ENCODE peak calls at places on chromosomes 11 and 22, in four cellular contexts. C is GM10248, V is RWPE1, D is AG09309. X is an unnamed sample.

GRCh38 chr11:120867988-120868387 is 155.9 kb upstream of the TBCEL start:
- DNase-seq in V (peak), D (no peak), C (no peak), X (no peak)

GRCh38 chr11:19968860-19969259 is 191.4 kb downstream of the DBX1 start:
- DNase-seq in C (no peak), D (no peak), V (no peak), X (no peak)

GRCh38 chr11:46345131-46345597 is 2.1 kb upstream of the DGKZ start:
- DNase-seq in V (peak), D (no peak), C (peak), X (peak)

GRCh38 chr22:40056163-40056958 is 61.6 kb downstream of the FAM83F start:
- DNase-seq in V (no peak), D (no peak), C (no peak), X (no peak)

GRCh38 chr22:37210041-37210803 is 2.1 kb downstream of the SSTR3 start:
- DNase-seq in D (no peak), V (no peak), C (no peak), X (no peak)

GRCh38 chr22:50310949-50311444 is 3.6 kb upstream of the PLXNB2 start:
- DNase-seq in C (no peak), D (no peak), V (no peak), X (no peak)

GRCh38 chr11:86608251-86608799 is 64.1 kb downstream of the ME3 start:
- DNase-seq in D (peak), V (peak), C (peak), X (peak)

GRCh38 chr11:115587718-115588342 is 83.6 kb upstream of the CADM1 start:
- DNase-seq in C (no peak), D (no peak), V (no peak), X (no peak)

GRCh38 chr11:34773826-34774225 is 142.4 kb downstream of the APIP start:
- DNase-seq in D (no peak), V (no peak), C (no peak), X (no peak)

GRCh38 chr22:20464096-20464614 is 26.5 kb upstream of the SCARF2 start:
- DNase-seq in C (peak), V (no peak), D (no peak), X (peak)

GRCh38 chr11:134743809-134744195 is 331.8 kb upstream of the B3GAT1 start:
- DNase-seq in D (no peak), C (no peak), V (no peak), X (no peak)
- TF ChIP-seq CTCF in D (no peak), C (no peak), V (no peak), X (no peak)

GRCh38 chr11:126570489-126570888 is 215.0 kb downstream of the ST3GAL4 start:
- DNase-seq in C (no peak), V (no peak), D (no peak), X (no peak)

GRCh38 chr11:126578021-126578420 is 222.5 kb downstream of the ST3GAL4 start:
- DNase-seq in V (no peak), C (no peak), D (no peak), X (no peak)

GRCh38 chr11:126578426-126578825 is 222.9 kb downstream of the ST3GAL4 start:
- DNase-seq in C (no peak), D (no peak), V (no peak), X (no peak)

GRCh38 chr11:126575849-126576248 is 220.4 kb downstream of the ST3GAL4 start:
- DNase-seq in C (no peak), D (no peak), V (no peak), X (no peak)

GRCh38 chr11:126573325-126574076 is 218.0 kb downstream of the ST3GAL4 start:
- DNase-seq in D (no peak), V (no peak), C (no peak), X (no peak)
- TF ChIP-seq CTCF in D (peak), V (no peak), C (no peak), X (no peak)

GRCh38 chr11:3046190-3046589 is 11.0 kb downstream of the CARS1 start:
- DNase-seq in C (no peak), D (no peak), V (no peak), X (no peak)
- TF ChIP-seq CTCF in C (no peak), D (peak), V (no peak), X (peak)

GRCh38 chr11:71329731-71330130 is 77.4 kb upstream of the SHANK2 start:
- DNase-seq in C (no peak), D (no peak), V (no peak), X (no peak)
- TF ChIP-seq CTCF in C (no peak), D (no peak), V (no peak), X (no peak)

GRCh38 chr11:41459602-41460405 is at the start of gene LRRC4C:
- DNase-seq in C (no peak), V (no peak), D (no peak), X (no peak)

GRCh38 chr11:41457216-41458014 is 2.0 kb downstream of the LRRC4C start:
- DNase-seq in V (no peak), D (no peak), C (no peak), X (no peak)

GRCh38 chr11:41456288-41456687 is 3.2 kb downstream of the LRRC4C start:
- DNase-seq in D (no peak), V (no peak), C (no peak), X (no peak)

GRCh38 chr11:41461057-41461681 is 1.7 kb upstream of the LRRC4C start:
- DNase-seq in C (no peak), V (peak), D (no peak), X (no peak)
- TF ChIP-seq CTCF in C (peak), V (peak), D (peak), X (peak)

DNA sequence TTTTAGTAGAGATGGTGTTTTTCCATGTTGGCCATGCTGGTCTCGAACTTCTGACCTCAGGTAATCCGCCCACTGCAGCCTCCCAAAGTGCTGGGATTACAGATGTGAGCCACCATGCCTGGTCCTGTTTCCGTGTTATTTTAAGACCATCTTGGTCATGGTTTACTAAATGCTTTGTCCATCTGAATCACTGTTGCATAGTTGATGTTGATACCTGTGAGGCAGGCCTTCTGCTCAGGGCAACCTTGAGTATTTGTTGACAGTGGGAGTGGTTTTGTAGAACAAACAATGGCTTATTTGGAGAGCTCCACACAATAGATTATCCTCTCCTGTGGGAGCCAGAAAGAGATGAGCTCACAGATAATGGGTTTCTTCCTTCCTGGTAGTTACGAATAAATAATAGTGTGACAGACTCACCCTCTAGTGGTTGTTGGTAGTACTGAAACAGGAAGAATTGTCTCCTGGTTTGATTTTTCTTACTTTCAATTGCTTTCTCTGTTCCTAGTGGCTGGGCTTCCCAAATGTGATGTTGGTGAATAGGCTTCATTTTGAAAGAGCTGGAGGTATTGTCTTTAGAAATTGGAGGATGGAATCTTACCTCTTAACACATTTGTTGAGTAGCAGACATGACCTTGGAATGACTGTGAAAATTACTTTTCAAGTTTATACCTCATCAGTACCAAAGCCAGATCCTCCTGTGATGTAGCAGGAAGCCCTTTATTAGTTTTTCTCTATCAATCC is 39.0 kb downstream of the CTNND1 start:
- DNase-seq in D (no peak), C (peak), V (peak), X (peak)
- TF ChIP-seq CTCF in D (peak), C (peak), V (peak), X (peak)

DNA sequence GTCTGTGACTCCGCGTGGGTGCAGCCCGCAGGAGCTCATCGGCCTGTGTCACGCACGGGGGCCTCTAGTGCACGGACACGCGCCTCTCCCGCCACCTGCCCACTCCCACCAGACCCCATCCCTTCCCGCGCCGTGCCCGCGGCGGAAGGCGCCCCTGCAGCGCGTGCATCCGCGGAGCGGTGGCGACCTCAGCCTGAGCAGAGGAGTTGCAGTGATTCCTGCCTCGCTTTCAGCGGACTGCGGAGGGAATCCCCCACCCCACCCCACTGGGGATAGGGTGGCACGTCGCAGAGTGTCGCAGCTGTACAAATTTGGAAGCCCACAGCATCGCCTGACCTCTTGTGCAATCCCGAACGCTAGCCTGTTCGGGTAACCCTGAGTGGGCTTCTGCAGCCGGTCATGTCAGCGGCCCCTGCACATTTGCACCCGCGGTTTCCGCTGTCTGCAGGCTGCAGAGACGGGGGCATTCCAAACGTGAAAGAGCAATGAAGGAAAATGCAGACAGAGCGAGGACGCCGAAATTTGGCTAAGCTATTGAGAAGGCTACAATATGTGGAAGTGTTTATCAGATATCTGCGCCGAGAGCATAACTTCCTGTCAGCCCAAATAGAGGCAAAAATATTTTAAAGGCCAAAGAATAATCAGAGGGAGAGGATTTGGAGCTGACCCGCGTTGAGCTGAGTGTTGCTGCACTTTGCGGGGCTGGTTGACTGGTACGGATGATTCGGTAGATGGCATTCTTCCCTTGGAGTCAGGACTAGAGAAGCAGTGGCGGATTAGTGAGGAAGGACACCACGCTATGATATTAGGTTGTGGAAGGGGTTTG is 619 bp upstream of the ARHGAP20 start:
- DNase-seq in D (no peak), C (no peak), V (no peak), X (peak)
- TF ChIP-seq CTCF in D (no peak), C (no peak), V (no peak), X (peak)

GRCh38 chr22:24485608-24486007 is 9.5 kb upstream of the UPB1 start:
- DNase-seq in C (no peak), D (no peak), V (no peak), X (no peak)
- TF ChIP-seq CTCF in C (peak), D (no peak), V (no peak), X (peak)

GRCh38 chr11:27698872-27699241 is 1.4 kb downstream of the BDNF start:
- DNase-seq in C (peak), D (peak), V (peak), X (peak)
- TF ChIP-seq CTCF in C (peak), D (peak), V (peak), X (peak)

DNA sequence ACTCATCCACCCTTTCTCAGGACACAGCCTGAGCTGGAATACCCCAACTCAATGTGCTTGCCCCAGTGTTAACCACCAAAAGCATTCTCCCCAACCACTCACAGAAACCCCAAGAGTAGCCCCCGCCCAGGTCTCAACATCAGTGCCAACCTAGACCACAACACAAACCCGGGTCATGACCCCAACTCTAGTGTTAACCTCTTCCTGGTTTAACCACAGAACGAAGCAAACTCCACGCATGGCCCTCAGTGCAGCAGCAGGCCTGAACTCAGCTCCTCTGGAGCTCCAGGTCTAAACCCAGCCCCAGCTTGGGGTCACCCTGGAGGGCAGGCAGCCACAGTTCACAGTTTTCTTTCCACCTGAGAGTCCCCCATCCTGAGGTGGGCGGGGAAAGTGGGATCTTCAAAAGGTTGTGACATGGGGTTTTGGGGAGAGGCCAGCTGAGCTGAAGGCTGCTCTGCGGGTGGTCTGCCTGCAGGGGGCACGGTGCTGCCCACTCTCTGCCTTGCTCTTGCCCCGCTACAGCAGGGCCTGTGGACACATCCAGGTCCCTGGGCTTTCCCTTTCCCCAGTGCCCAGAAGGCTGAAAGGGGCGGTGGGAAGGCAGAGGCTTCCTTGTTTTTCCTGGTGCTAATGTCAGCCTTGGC is 37.9 kb downstream of the NECTIN1 start:
- DNase-seq in V (no peak), D (no peak), C (no peak), X (no peak)
- TF ChIP-seq CTCF in V (no peak), D (no peak), C (no peak), X (peak)

X was measured in GM13977.